ENCODE peak calls at places on chromosomes 7 and 10, in seven cellular contexts. H is GM10248, X is RWPE1, I is mucosa of descending colon, V is neural crest cell, F is astrocyte of the spinal cord, K is GM13977. O is an unnamed sample.

GRCh38 chr10:52212062-52212461 is 102.0 kb upstream of the DKK1 start:
- DNase-seq in I (no peak), V (no peak), K (no peak), F (no peak), X (no peak), H (no peak), O (no peak)

GRCh38 chr10:101222683-101223273 is 6.5 kb downstream of the LBX1 start:
- DNase-seq in X (no peak), F (no peak), I (no peak), H (no peak), V (no peak), K (peak), O (no peak)

GRCh38 chr7:84078415-84078814 is 116.2 kb downstream of the SEMA3A start:
- DNase-seq in K (no peak), X (no peak), V (no peak), H (no peak), I (no peak), F (no peak), O (no peak)

GRCh38 chr10:124002391-124003069 is 90.9 kb downstream of the CHST15 start:
- DNase-seq in I (no peak), K (no peak), F (no peak), V (no peak), H (peak), X (no peak), O (peak)

GRCh38 chr10:50453940-50454339 is 169.8 kb downstream of the SGMS1 start:
- DNase-seq in F (no peak), H (no peak), I (no peak), X (no peak), K (no peak), V (no peak), O (no peak)

GRCh38 chr7:38632411-38632810 is 1.2 kb upstream of the AMPH start:
- DNase-seq in K (no peak), F (no peak), I (no peak), V (no peak), H (no peak), X (no peak), O (no peak)

GRCh38 chr7:36984710-36985308 is 260.5 kb upstream of the AOAH start:
- DNase-seq in X (no peak), V (no peak), H (no peak), F (no peak), K (no peak), I (no peak), O (no peak)

GRCh38 chr7:90708841-90709317 is 112.8 kb downstream of the CDK14 start:
- DNase-seq in K (peak), I (no peak), X (no peak), H (peak), V (peak), F (no peak), O (peak)

GRCh38 chr10:10389182-10389581 is 628.5 kb upstream of the CELF2 start:
- DNase-seq in I (no peak), V (no peak), F (no peak), K (no peak), H (no peak), X (no peak), O (no peak)

GRCh38 chr7:2190531-2190930 is 42.2 kb downstream of the MAD1L1 start:
- DNase-seq in H (no peak), K (no peak), I (no peak), X (peak), F (peak), V (no peak), O (no peak)

GRCh38 chr10:44462338-44462914 is 77.5 kb upstream of the CXCL12 start:
- DNase-seq in H (no peak), F (no peak), X (no peak), V (no peak), I (no peak), K (no peak), O (no peak)

GRCh38 chr7:22486597-22486996 is 13.4 kb downstream of the STEAP1B start:
- DNase-seq in V (no peak), F (no peak), I (no peak), K (no peak), H (no peak), X (no peak), O (no peak)

GRCh38 chr10:89701238-89702120 is at the start of gene KIF20B:
- DNase-seq in F (peak), V (peak), K (peak), X (peak), H (peak), I (peak), O (peak)
- TF ChIP-seq CTCF in F (peak), V (peak), K (peak), X (peak), H (peak), I (no peak), O (peak)

GRCh38 chr7:99579281-99579955 is 18.6 kb upstream of the TMEM225B start:
- DNase-seq in H (no peak), I (no peak), V (no peak), K (no peak), X (no peak), F (no peak), O (no peak)

GRCh38 chr7:99576251-99576650 is 17.8 kb downstream of the ZNF655 start:
- DNase-seq in V (no peak), F (no peak), I (no peak), H (no peak), K (no peak), X (no peak), O (no peak)

DNA sequence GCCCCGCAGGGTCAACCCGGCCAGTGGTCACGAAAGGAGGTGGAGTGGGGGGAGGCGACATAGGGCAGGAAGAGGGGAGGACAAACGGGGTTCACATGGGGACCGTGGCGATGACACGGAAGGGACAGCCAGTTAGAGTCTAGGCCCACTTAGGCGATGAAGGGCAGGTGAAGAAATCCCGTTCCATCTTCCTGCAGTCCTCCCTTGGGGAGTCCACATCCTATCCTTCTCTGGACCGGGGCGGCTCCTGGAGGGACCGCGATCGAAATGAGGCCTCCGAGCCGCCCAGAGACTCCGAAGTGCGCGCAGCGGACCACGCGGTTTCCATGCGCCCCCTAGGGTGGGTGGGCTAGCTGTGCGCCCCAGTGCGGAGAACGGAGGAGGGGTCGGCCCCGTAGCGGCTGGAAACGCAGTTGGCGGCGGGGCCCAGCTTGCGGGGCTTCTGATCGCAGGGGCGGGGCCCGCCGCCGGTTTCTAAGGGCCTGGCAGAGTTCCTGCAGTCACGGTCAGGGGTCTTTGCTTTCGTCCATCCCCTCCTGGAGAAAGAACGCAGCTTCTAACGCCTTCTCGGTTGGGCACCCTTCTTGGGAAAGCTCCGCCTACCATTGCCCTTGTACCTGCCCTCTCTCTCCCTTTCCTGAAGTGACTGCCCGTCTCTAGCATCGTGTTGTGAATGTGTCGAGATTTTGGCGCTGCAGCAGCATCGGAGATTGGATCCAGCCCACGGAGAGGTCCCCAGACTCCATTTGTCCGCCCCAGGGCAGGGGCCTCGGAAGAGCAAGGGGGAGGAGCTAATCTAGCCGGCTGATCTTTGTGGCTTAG is 17.9 kb upstream of the TMEM225B start:
- DNase-seq in I (peak), H (no peak), K (no peak), V (peak), F (peak), X (no peak), O (peak)
- TF ChIP-seq CTCF in I (no peak), H (peak), K (peak), V (peak), F (peak), X (peak), O (peak)

GRCh38 chr10:106557053-106557452 is 607.5 kb downstream of the SORCS1 start:
- DNase-seq in K (no peak), F (peak), X (no peak), I (no peak), H (no peak), V (no peak), O (no peak)

GRCh38 chr10:106555599-106555998 is 608.9 kb downstream of the SORCS1 start:
- DNase-seq in F (no peak), H (no peak), K (no peak), V (no peak), X (no peak), I (no peak), O (no peak)

GRCh38 chr10:106559442-106559841 is 605.1 kb downstream of the SORCS1 start:
- DNase-seq in K (no peak), F (peak), H (no peak), I (no peak), X (no peak), V (no peak), O (no peak)

GRCh38 chr10:106560925-106561640 is 603.4 kb downstream of the SORCS1 start:
- DNase-seq in X (peak), V (no peak), I (no peak), K (no peak), H (no peak), F (peak), O (no peak)

GRCh38 chr10:106557951-106558733 is 606.4 kb downstream of the SORCS1 start:
- DNase-seq in V (no peak), X (no peak), F (peak), K (no peak), H (no peak), I (no peak), O (no peak)
- TF ChIP-seq CTCF in V (no peak), X (no peak), F (no peak), K (no peak), H (no peak), I (no peak), O (no peak)

GRCh38 chr7:96414931-96415292 is 93.0 kb upstream of the SLC25A13 start:
- DNase-seq in V (peak), K (peak), H (peak), X (peak), I (no peak), F (peak), O (peak)
- TF ChIP-seq CTCF in V (peak), K (peak), H (peak), X (peak), I (no peak), F (peak), O (peak)

GRCh38 chr7:93117852-93118530 is at the start of gene SAMD9:
- DNase-seq in V (no peak), K (peak), H (peak), X (peak), I (peak), F (peak), O (peak)
- TF ChIP-seq CTCF in V (no peak), K (no peak), H (no peak), X (no peak), I (no peak), F (no peak), O (no peak)

DNA sequence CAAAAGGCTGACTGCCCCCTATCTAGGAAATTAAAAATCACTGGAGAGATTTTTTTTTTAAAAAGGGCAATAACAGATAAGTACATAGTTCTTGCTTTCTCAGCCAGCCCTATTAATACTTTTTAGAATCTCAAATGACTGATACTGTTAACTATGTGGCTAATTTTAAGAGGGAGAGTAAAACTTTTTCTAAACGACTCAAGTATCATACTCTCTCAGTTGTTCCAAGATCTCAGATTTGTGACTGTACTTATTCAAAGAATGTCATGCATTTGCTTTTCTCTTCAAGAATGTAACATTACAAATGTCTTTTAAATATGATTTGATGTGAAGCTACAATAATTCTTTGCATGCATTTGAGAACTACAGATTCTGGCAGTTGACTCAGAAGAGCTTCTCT is 55.4 kb upstream of the RAB11FIP2 start:
- DNase-seq in X (no peak), F (no peak), V (no peak), I (no peak), H (no peak), K (no peak), O (no peak)
- TF ChIP-seq CTCF in X (no peak), F (no peak), V (no peak), I (no peak), H (no peak), K (no peak), O (no peak)

GRCh38 chr10:125235093-125236069 is 75.0 kb upstream of the CTBP2 start:
- DNase-seq in F (no peak), V (no peak), H (no peak), I (no peak), X (no peak), K (no peak), O (no peak)

GRCh38 chr10:125236091-125236490 is 75.7 kb upstream of the CTBP2 start:
- DNase-seq in X (no peak), I (no peak), H (no peak), F (no peak), V (no peak), K (no peak), O (no peak)

GRCh38 chr10:125232841-125233240 is 72.5 kb upstream of the CTBP2 start:
- DNase-seq in H (no peak), K (no peak), I (no peak), X (peak), F (peak), V (no peak), O (no peak)

GRCh38 chr10:125238682-125239081 is 78.3 kb upstream of the CTBP2 start:
- DNase-seq in I (no peak), X (no peak), V (no peak), K (no peak), F (no peak), H (no peak), O (no peak)
- TF ChIP-seq CTCF in I (no peak), X (no peak), V (peak), K (no peak), F (no peak), H (no peak), O (no peak)

GRCh38 chr10:120437541-120437940 is 19.5 kb upstream of the PLPP4 start:
- DNase-seq in X (no peak), V (no peak), H (no peak), K (no peak), F (no peak), I (no peak), O (no peak)

GRCh38 chr10:120431356-120431755 is 25.7 kb upstream of the PLPP4 start:
- DNase-seq in I (no peak), K (no peak), F (no peak), X (no peak), V (no peak), H (no peak), O (no peak)

GRCh38 chr10:120432209-120432608 is 24.8 kb upstream of the PLPP4 start:
- DNase-seq in X (no peak), I (no peak), V (no peak), F (peak), H (no peak), K (no peak), O (no peak)

GRCh38 chr10:120433176-120433575 is 23.9 kb upstream of the PLPP4 start:
- DNase-seq in V (no peak), H (no peak), I (no peak), K (no peak), F (no peak), X (no peak), O (no peak)

GRCh38 chr10:120436431-120437142 is 20.4 kb upstream of the PLPP4 start:
- DNase-seq in H (no peak), V (no peak), F (peak), X (no peak), K (no peak), I (no peak), O (no peak)
- TF ChIP-seq CTCF in H (no peak), V (no peak), F (no peak), X (no peak), K (no peak), I (no peak), O (no peak)

DNA sequence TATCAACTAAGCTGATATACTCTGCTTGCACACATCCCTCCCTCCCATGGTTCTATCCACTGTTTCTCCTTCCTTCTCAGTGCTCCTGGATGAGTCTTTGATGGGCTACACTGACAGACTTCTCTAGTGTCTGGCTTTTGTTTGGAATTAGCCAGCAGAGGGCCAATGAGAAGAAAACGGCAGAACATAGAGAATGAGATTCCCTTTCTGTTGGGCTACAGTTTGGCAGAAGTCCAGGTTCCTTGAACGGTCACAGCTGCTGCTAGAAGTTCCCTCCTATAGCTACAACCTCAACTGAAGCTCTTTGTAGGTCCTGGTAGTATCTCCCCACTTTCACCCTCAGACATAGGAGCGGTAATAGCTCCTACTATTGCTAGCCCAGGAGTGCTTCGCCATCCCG is 251.1 kb upstream of the LRRN3 start:
- DNase-seq in F (peak), V (no peak), H (no peak), K (no peak), X (no peak), I (no peak), O (no peak)
- TF ChIP-seq CTCF in F (peak), V (peak), H (no peak), K (no peak), X (no peak), I (no peak), O (no peak)

GRCh38 chr10:75357500-75357899 is 44.1 kb downstream of the ZNF503 start:
- DNase-seq in H (no peak), X (no peak), K (no peak), I (no peak), F (no peak), V (no peak), O (no peak)

GRCh38 chr10:75358121-75358520 is 43.4 kb downstream of the ZNF503 start:
- DNase-seq in H (no peak), V (no peak), X (no peak), K (no peak), I (peak), F (no peak), O (no peak)

GRCh38 chr10:75355706-75356105 is 45.9 kb downstream of the ZNF503 start:
- DNase-seq in K (no peak), V (no peak), X (no peak), F (no peak), H (no peak), I (no peak), O (no peak)

GRCh38 chr10:75358835-75359421 is 42.6 kb downstream of the ZNF503 start:
- DNase-seq in H (no peak), K (no peak), F (peak), X (peak), V (no peak), I (no peak), O (no peak)

GRCh38 chr10:75356484-75356883 is 45.1 kb downstream of the ZNF503 start:
- DNase-seq in X (no peak), I (no peak), V (no peak), K (no peak), H (no peak), F (no peak), O (no peak)
- TF ChIP-seq CTCF in X (no peak), I (no peak), V (peak), K (no peak), H (no peak), F (no peak), O (no peak)